ENCODE peak calls at places on chromosomes 6 and 20, in seven cellular contexts. Z is cardiac fibroblast, F is fibroblast of pulmonary artery, V is transverse colon, Y is astrocyte of the spinal cord, H is cardiac muscle cell, G is nephron progenitor cell. I is an unnamed sample.

GRCh38 chr6:164346631-164347030 is 932.1 kb downstream of the QKI start:
- DNase-seq in F (no peak), Y (no peak), G (no peak), Z (no peak), V (no peak), H (no peak), I (no peak)

GRCh38 chr6:137776786-137777185 is 90.3 kb upstream of the TNFAIP3 start:
- DNase-seq in V (peak; percentile 22), Y (no peak), Z (peak; percentile 82), H (peak; percentile 69), F (peak; percentile 86), G (no peak), I (peak; percentile 41)

GRCh38 chr6:113825776-113826175 is 31.4 kb upstream of the MARCKS start:
- DNase-seq in F (peak; percentile 77), G (no peak), H (peak; percentile 88), Z (peak; percentile 57), V (peak; percentile 77), Y (peak; percentile 94), I (peak; percentile 87)

GRCh38 chr20:57742506-57743180 is 32.8 kb upstream of the PMEPA1 start:
- DNase-seq in Z (no peak), H (no peak), V (no peak), G (no peak), F (no peak), Y (no peak), I (no peak)

GRCh38 chr20:3694864-3695263 is 13.1 kb upstream of the ADAM33 start:
- DNase-seq in G (no peak), Y (no peak), V (no peak), H (no peak), Z (no peak), F (no peak), I (no peak)

GRCh38 chr6:50305660-50306059 is 255.9 kb upstream of the DEFB112 start:
- DNase-seq in H (no peak), V (no peak), Y (no peak), Z (no peak), F (no peak), G (no peak), I (peak; percentile 2)

GRCh38 chr6:167580512-167580911 is 246.2 kb upstream of the AFDN start:
- DNase-seq in F (no peak), V (no peak), Z (no peak), Y (no peak), G (no peak), H (no peak), I (no peak)

GRCh38 chr20:53070714-53071392 is 98.7 kb downstream of the TSHZ2 start:
- DNase-seq in V (no peak), G (no peak), H (no peak), Z (no peak), Y (peak; percentile 3), F (no peak), I (no peak)

GRCh38 chr6:75449625-75450206 is 43.9 kb downstream of the FILIP1 start:
- DNase-seq in F (peak; percentile 40), G (no peak), V (no peak), Z (peak; percentile 54), H (peak; percentile 35), Y (peak; percentile 42), I (peak; percentile 56)

GRCh38 chr6:117481278-117481925 is 1.1 kb upstream of the DCBLD1 start:
- DNase-seq in H (no peak), Z (no peak), G (peak; percentile 12), V (peak; percentile 51), Y (no peak), F (no peak), I (no peak)

GRCh38 chr6:117483004-117483644 is 650 bp downstream of the DCBLD1 start:
- DNase-seq in V (peak; percentile 67), Y (peak; percentile 50), H (peak; percentile 63), Z (peak; percentile 55), F (peak; percentile 52), G (peak; percentile 72), I (peak; percentile 78)

GRCh38 chr6:117482240-117483003 is at the start of gene DCBLD1:
- DNase-seq in H (peak; percentile 82), G (peak; percentile 78), V (peak; percentile 86), Z (peak; percentile 74), Y (peak; percentile 76), F (peak; percentile 72), I (peak; percentile 85)

GRCh38 chr6:117480651-117481050 is 1.8 kb upstream of the DCBLD1 start:
- DNase-seq in F (no peak), H (no peak), G (no peak), Z (no peak), V (no peak), Y (no peak), I (no peak)

DNA sequence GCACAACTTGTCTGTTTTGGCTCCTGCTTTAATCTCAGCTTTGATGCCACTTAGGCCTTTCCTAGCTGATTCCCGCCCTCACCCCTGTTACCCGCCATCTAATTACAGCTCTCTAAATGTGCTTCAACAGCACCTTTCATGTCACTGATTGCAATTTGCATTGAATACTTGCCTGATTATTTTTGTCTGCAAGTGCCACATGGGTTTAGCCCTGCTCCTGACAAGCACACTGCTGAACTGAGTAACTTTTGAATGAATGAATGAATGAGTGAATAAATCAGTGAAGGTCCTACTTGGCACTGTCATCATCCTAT is 591 bp upstream of the DCBLD1 start:
- DNase-seq in Z (no peak), Y (no peak), V (no peak), G (no peak), H (no peak), F (no peak), I (no peak)
- TF ChIP-seq CTCF in Z (no peak), Y (no peak), V (no peak), G (no peak), H (no peak), F (no peak), I (no peak)

GRCh38 chr6:68313911-68314310 is 321.2 kb upstream of the ADGRB3 start:
- DNase-seq in G (no peak), V (no peak), Y (peak; percentile 46), Z (peak; percentile 52), F (peak; percentile 67), H (peak; percentile 43), I (peak; percentile 66)
- TF ChIP-seq CTCF in G (no peak), V (no peak), Y (peak; percentile 56), Z (peak; percentile 50), F (peak; percentile 53), H (peak; percentile 48), I (no peak)

DNA sequence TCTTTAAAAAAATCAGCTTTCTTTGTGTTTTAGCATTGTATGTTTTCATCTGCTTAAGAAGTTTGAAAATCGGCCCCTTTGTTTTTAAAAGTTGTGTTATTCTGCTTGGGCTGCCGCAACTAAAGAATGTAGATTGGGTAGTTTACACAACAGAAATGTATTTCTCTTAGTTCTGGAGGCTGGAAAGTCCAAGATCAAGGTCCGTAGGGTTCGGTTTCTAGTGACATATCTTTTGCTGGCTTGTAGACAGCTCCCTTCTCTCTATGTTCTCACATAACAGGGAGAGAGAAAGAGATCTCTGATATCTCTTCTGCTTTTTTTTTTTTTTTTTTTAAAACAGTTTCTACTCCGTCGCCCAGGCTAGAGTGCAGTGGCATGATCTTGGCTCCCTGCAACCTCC is 138.6 kb downstream of the TBC1D7 start:
- DNase-seq in Y (no peak), H (no peak), F (no peak), Z (no peak), G (no peak), V (no peak), I (no peak)
- TF ChIP-seq CTCF in Y (no peak), H (no peak), F (no peak), Z (no peak), G (no peak), V (no peak), I (no peak)

DNA sequence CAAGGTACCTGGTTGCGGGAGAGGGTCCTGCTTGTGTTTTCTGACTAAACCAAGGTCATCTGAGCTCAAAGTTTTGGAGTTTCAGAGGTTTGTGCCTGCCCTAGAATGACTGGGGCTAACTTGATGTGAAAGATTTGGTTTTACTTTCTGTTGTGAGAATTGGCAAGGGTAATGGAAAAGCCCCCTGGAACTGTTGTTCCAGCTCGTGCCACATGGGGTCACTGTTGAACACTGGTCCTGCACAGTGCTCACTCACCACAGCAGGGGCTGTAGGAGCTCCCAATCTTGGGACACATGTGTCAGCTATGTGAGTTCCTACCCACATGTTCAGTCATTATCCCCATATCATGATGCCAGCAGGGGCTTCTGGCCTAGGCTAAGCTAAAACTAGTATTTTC is 6.5 kb downstream of the TGM6 start:
- DNase-seq in F (peak; percentile 33), Y (peak; percentile 33), G (peak; percentile 65), Z (peak; percentile 44), V (peak; percentile 25), H (peak; percentile 10), I (no peak)
- TF ChIP-seq CTCF in F (peak; percentile 50), Y (peak; percentile 52), G (peak; percentile 58), Z (peak; percentile 44), V (peak; percentile 14), H (peak; percentile 29), I (peak; percentile 41)

GRCh38 chr20:62849431-62849830 is 12.2 kb downstream of the TCFL5 start:
- DNase-seq in G (no peak), Z (no peak), V (no peak), Y (no peak), F (no peak), H (no peak), I (no peak)

GRCh38 chr20:62852841-62853240 is 8.8 kb downstream of the TCFL5 start:
- DNase-seq in F (no peak), G (no peak), H (no peak), V (no peak), Z (no peak), Y (no peak), I (no peak)

GRCh38 chr20:62852196-62852595 is 9.4 kb downstream of the TCFL5 start:
- DNase-seq in F (no peak), H (no peak), V (no peak), Z (no peak), Y (no peak), G (no peak), I (no peak)

GRCh38 chr20:62854121-62854520 is 7.5 kb downstream of the TCFL5 start:
- DNase-seq in V (no peak), Z (no peak), Y (no peak), G (no peak), H (no peak), F (no peak), I (no peak)

GRCh38 chr20:62850333-62850974 is 11.2 kb downstream of the TCFL5 start:
- DNase-seq in Y (no peak), H (no peak), Z (no peak), V (no peak), G (no peak), F (no peak), I (no peak)
- TF ChIP-seq CTCF in Y (no peak), H (no peak), Z (no peak), V (no peak), G (no peak), F (no peak), I (no peak)

DNA sequence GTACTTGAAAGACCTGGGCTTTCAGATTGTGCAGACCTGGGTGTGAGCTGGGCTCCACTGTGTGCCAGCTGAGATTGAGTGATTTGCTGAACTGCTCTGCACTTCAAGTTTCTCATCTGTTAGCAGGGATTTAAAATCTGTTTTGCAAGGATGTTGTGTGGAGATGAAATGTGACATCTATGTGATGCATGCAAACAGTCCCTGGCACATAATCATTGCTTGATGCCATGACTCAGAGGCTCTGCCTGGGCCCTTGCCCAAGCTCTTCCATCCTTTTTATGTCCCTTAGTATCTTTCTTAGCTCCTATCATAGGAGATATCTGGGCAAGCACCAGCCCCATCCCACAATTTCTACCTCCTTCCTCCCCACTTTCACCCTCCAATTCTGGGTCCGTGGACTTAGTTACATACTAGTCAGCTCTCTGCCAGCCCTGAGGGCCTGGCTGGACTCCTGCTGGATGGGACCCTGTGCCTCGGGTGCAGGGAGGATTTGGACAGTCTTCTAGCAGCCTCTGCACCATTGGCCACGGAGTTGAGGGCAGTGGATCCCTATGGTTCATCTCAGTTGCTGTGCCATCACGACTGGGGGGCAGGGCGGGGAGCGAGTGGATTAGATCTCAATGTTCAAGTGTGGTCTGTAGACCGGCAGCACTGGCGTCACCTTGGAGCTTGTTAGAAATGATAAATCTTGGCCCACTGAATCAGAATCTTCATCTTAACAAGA is 103.6 kb downstream of the MAP3K7 start:
- DNase-seq in H (peak; percentile 25), F (peak; percentile 29), G (no peak), V (no peak), Y (no peak), Z (peak; percentile 50), I (peak; percentile 40)
- TF ChIP-seq CTCF in H (no peak), F (no peak), G (no peak), V (no peak), Y (no peak), Z (no peak), I (no peak)